ENCODE peak calls at places on chromosomes 6 and 20, in six cellular contexts. N is frontal cortex; H is adrenal gland; X is HFF-Myc; D is activated T-cell treated with anti-CD3 and anti-CD28 coated beads, Interleukin-2, amount 50 U/mL, for 48 hours; L is activated CD4-positive, alpha-beta T cell treated with anti-CD3 and anti-CD28 coated beads for 4 hours. C is an unnamed sample.

GRCh38 chr6:43180985-43181384 is 1.0 kb upstream of the CUL9 start:
- DNase-seq in L (no peak), H (no peak), X (no peak), N (no peak), D (no peak), C (no peak)

GRCh38 chr6:14910692-14911547 is 334.9 kb upstream of the JARID2 start:
- DNase-seq in X (no peak), D (peak), N (no peak), H (peak), L (no peak), C (peak)

GRCh38 chr6:10579803-10580202 is 58.7 kb downstream of the GCNT2 start:
- DNase-seq in L (no peak), H (no peak), D (no peak), X (no peak), N (no peak), C (no peak)

GRCh38 chr20:51306521-51307358 is 235.8 kb downstream of the NFATC2 start:
- DNase-seq in H (peak), L (peak), X (no peak), D (peak), N (peak), C (peak)

GRCh38 chr6:147510949-147511590 is 2.6 kb downstream of the SAMD5 start:
- DNase-seq in N (no peak), L (no peak), H (no peak), D (no peak), X (no peak), C (no peak)

GRCh38 chr6:90413867-90414266 is 117.2 kb upstream of the BACH2 start:
- DNase-seq in N (peak), H (no peak), D (peak), X (no peak), L (peak), C (peak)

GRCh38 chr20:37804584-37805566 is 98.1 kb upstream of the VSTM2L start:
- DNase-seq in D (no peak), H (no peak), N (peak), X (no peak), L (no peak), C (peak)

GRCh38 chr20:49381558-49382493 is 100.6 kb downstream of the KCNB1 start:
- DNase-seq in L (no peak), D (no peak), N (peak), H (peak), X (no peak), C (no peak)

GRCh38 chr6:128519132-128519930 is 1.1 kb downstream of the PTPRK start:
- DNase-seq in H (peak), N (peak), X (no peak), L (peak), D (peak), C (peak)

GRCh38 chr6:135995160-135995898 is 143.8 kb downstream of the PDE7B start:
- DNase-seq in X (peak), N (peak), L (no peak), D (no peak), H (no peak), C (no peak)

GRCh38 chr6:1558388-1558787 is 51.3 kb upstream of the FOXC1 start:
- DNase-seq in D (no peak), L (no peak), H (no peak), X (no peak), N (no peak), C (no peak)

GRCh38 chr20:46253391-46253790 is 54.9 kb downstream of the CDH22 start:
- DNase-seq in H (peak), L (no peak), X (no peak), D (no peak), N (peak), C (no peak)

GRCh38 chr6:122049341-122049740 is 350.1 kb upstream of the HSF2 start:
- DNase-seq in L (no peak), N (no peak), D (no peak), X (no peak), H (peak), C (no peak)

GRCh38 chr6:137697267-137697938 is 169.7 kb upstream of the TNFAIP3 start:
- DNase-seq in N (no peak), L (no peak), X (peak), H (no peak), D (no peak), C (no peak)

GRCh38 chr6:6834356-6835342 is 246.1 kb downstream of the LY86 start:
- DNase-seq in L (no peak), H (no peak), D (no peak), X (no peak), N (no peak), C (no peak)

GRCh38 chr20:34798871-34799270 is 26.6 kb downstream of the NCOA6 start:
- DNase-seq in H (no peak), X (no peak), L (no peak), N (no peak), D (no peak), C (no peak)

GRCh38 chr6:160071805-160072687 is 49.6 kb upstream of the SLC22A1 start:
- DNase-seq in H (no peak), N (no peak), L (no peak), X (no peak), D (no peak), C (no peak)

GRCh38 chr6:157245486-157245885 is 77.8 kb downstream of the TMEM242 start:
- DNase-seq in L (no peak), H (no peak), D (no peak), X (no peak), N (no peak), C (no peak)

GRCh38 chr6:152981989-152982767 is 663 bp downstream of the FBXO5 start:
- DNase-seq in H (peak), X (no peak), L (no peak), D (peak), N (no peak), C (peak)

GRCh38 chr20:37714973-37715657 is 21.3 kb downstream of the CTNNBL1 start:
- DNase-seq in L (no peak), H (no peak), N (no peak), X (no peak), D (no peak), C (no peak)

GRCh38 chr6:63740709-63741108 is 105.1 kb downstream of the PHF3 start:
- DNase-seq in H (no peak), L (no peak), D (no peak), X (peak), N (no peak), C (no peak)

GRCh38 chr20:1215386-1216170 is 10.3 kb upstream of the RAD21L1 start:
- DNase-seq in H (no peak), D (peak), L (peak), N (no peak), X (no peak), C (peak)

GRCh38 chr6:227074-227782 is 65.1 kb upstream of the DUSP22 start:
- DNase-seq in N (peak), H (no peak), X (no peak), D (no peak), L (no peak), C (peak)

GRCh38 chr6:11434565-11435326 is 102.8 kb upstream of the TMEM170B start:
- DNase-seq in D (no peak), L (no peak), X (no peak), H (no peak), N (no peak), C (no peak)

GRCh38 chr6:138550346-138550767 is 51.1 kb upstream of the NHSL1 start:
- DNase-seq in N (no peak), D (no peak), L (no peak), X (no peak), H (no peak), C (no peak)

GRCh38 chr20:9255171-9255570 is 186.3 kb downstream of the PLCB4 start:
- DNase-seq in X (no peak), D (no peak), H (no peak), N (no peak), L (no peak), C (no peak)

GRCh38 chr6:27650620-27651370 is 177.9 kb upstream of the ZNF184 start:
- DNase-seq in H (no peak), L (no peak), N (no peak), D (peak), X (no peak), C (peak)

GRCh38 chr6:163335671-163336545 is 78.6 kb upstream of the QKI start:
- DNase-seq in H (peak), L (no peak), N (no peak), X (no peak), D (no peak), C (no peak)

GRCh38 chr6:5260111-5260620 is 584 bp downstream of the LYRM4 start:
- DNase-seq in D (peak), X (peak), L (peak), H (peak), N (peak), C (peak)

GRCh38 chr20:23187759-23188158 is 101.6 kb upstream of the CD93 start:
- DNase-seq in H (peak), L (no peak), N (no peak), D (no peak), X (no peak), C (no peak)

GRCh38 chr6:152124432-152125074 is 317.1 kb downstream of the ESR1 start:
- DNase-seq in H (no peak), L (no peak), N (peak), X (peak), D (no peak), C (no peak)

GRCh38 chr6:34249469-34250370 is 914 bp upstream of the SMIM29 start:
- DNase-seq in X (no peak), N (peak), H (no peak), D (no peak), L (no peak), C (no peak)

GRCh38 chr6:65055545-65055944 is 651.5 kb downstream of the EYS start:
- DNase-seq in X (no peak), N (no peak), H (no peak), L (no peak), D (no peak), C (no peak)

GRCh38 chr6:158744986-158745430 is 74.2 kb downstream of the EZR start:
- DNase-seq in X (no peak), H (no peak), N (no peak), D (no peak), L (no peak), C (no peak)

GRCh38 chr20:46021361-46022359 is 7.4 kb upstream of the SLC12A5 start:
- DNase-seq in N (peak), H (peak), X (no peak), D (peak), L (peak), C (peak)

GRCh38 chr6:112117554-112117953 is 30.2 kb downstream of the FAM229B start:
- DNase-seq in N (no peak), D (no peak), L (no peak), X (peak), H (no peak), C (peak)

GRCh38 chr6:111750753-111751684 is 122.2 kb downstream of the FYN start:
- DNase-seq in H (no peak), L (peak), N (no peak), D (no peak), X (no peak), C (no peak)

C was measured in stimulated activated naive CD8-positive, alpha-beta T cell treated with anti-CD3 and anti-CD28 coated beads, Interleukin-15, Interleukin-2, amounts not matched to agents 100 U/mL and 50 U/mL, for 24 hours.